ENCODE peak calls at places on chromosomes 4 and X, in ten cellular contexts. Q, I, F, P, D, X, H, T, R and S are unnamed samples.

GRCh38 chrX:48761674-48762471 is at the start of gene GLOD5:
- DNase-seq in Q (no peak), P (peak; percentile 7), T (peak; percentile 88), F (no peak), X (no peak), I (peak; percentile 41), D (peak; percentile 82), H (peak; percentile 25), R (peak; percentile 44), S (no peak)

GRCh38 chr4:168507178-168507577 is 10.3 kb downstream of the PALLD start:
- DNase-seq in F (no peak), R (no peak), D (no peak), I (no peak), H (no peak), X (no peak), P (no peak), T (no peak), Q (no peak), S (no peak)

GRCh38 chrX:68732906-68733493 is 85.5 kb downstream of the STARD8 start:
- DNase-seq in X (peak; percentile 52), R (peak; percentile 36), H (peak; percentile 70), I (peak; percentile 62), F (no peak), T (peak; percentile 90), Q (peak; percentile 34), P (peak; percentile 1), D (peak; percentile 74), S (peak; percentile 13)

GRCh38 chrX:75156537-75156945 is 458 bp upstream of the ABCB7 start:
- DNase-seq in Q (peak; percentile 50), T (no peak), X (no peak), F (no peak), I (no peak), D (no peak), P (no peak), R (no peak), H (no peak), S (peak; percentile 11)

GRCh38 chrX:132226169-132226568 is 6.9 kb upstream of the RAP2C start:
- DNase-seq in D (no peak), T (no peak), Q (peak; percentile 38), R (no peak), F (no peak), P (no peak), I (no peak), X (no peak), H (no peak), S (no peak)

GRCh38 chr4:140098481-140099132 is 55.4 kb downstream of the MAML3 start:
- DNase-seq in D (no peak), R (no peak), H (no peak), Q (peak; percentile 79), T (no peak), F (no peak), P (no peak), X (no peak), I (no peak), S (no peak)

GRCh38 chr4:16627999-16628398 is 270.4 kb downstream of the LDB2 start:
- DNase-seq in Q (peak; percentile 92), I (no peak), X (no peak), P (no peak), R (no peak), H (no peak), F (no peak), D (no peak), T (no peak), S (peak; percentile 60)

GRCh38 chrX:9804444-9804843 is 18.2 kb downstream of the SHROOM2 start:
- DNase-seq in P (no peak), T (no peak), I (no peak), Q (no peak), F (no peak), D (no peak), H (no peak), X (no peak), R (no peak), S (no peak)

GRCh38 chr4:80540349-80540748 is 204.8 kb downstream of the CFAP299 start:
- DNase-seq in X (no peak), I (no peak), R (no peak), D (no peak), F (no peak), P (no peak), H (no peak), Q (no peak), T (no peak), S (no peak)

GRCh38 chr4:98480535-98480934 is 177.9 kb downstream of the TSPAN5 start:
- DNase-seq in I (no peak), D (no peak), X (no peak), P (no peak), R (no peak), H (no peak), Q (no peak), F (no peak), T (no peak), S (no peak)

GRCh38 chr4:18689308-18689915 is 667.9 kb upstream of the LCORL start:
- DNase-seq in D (no peak), H (peak; percentile 53), Q (peak; percentile 78), R (peak; percentile 69), T (peak; percentile 88), P (peak; percentile 1), I (peak; percentile 69), X (peak; percentile 26), F (peak; percentile 28), S (peak; percentile 76)

GRCh38 chr4:2462218-2462991 is 6.5 kb upstream of the RNF4 start:
- DNase-seq in I (peak; percentile 85), X (peak; percentile 73), H (peak; percentile 86), R (peak; percentile 77), P (no peak), F (no peak), T (peak; percentile 89), Q (peak; percentile 75), D (peak; percentile 72), S (peak; percentile 33)

GRCh38 chr4:71860643-71861042 is 76.8 kb upstream of the GC start:
- DNase-seq in X (no peak), H (no peak), D (no peak), Q (no peak), R (no peak), I (peak; percentile 30), P (no peak), F (no peak), T (peak; percentile 49), S (no peak)

GRCh38 chr4:39308576-39308975 is 57.6 kb downstream of the RFC1 start:
- DNase-seq in H (no peak), X (no peak), R (no peak), F (no peak), P (no peak), I (no peak), Q (no peak), T (no peak), D (no peak), S (no peak)

GRCh38 chr4:39312821-39313220 is 53.3 kb downstream of the RFC1 start:
- DNase-seq in D (no peak), F (no peak), I (no peak), T (no peak), P (no peak), X (no peak), Q (no peak), R (no peak), H (no peak), S (no peak)
- H3K36me3 ChIP-seq in D (no peaks in the 10 kb centered on the region), F (no peaks in the 10 kb centered on the region), I (peaks cover 32% of the 10 kb centered on the region), T (peaks cover 75% of the 10 kb centered on the region), P (peaks cover 42% of the 10 kb centered on the region), X (no peaks in the 10 kb centered on the region), Q (peaks cover 5% of the 10 kb centered on the region), R (peaks cover 24% of the 10 kb centered on the region), H (peaks cover 66% of the 10 kb centered on the region), S (peaks cover 28% of the 10 kb centered on the region)

GRCh38 chr4:1170156-1170804 is 2.1 kb downstream of the SPON2 start:
- DNase-seq in D (no peak), I (no peak), X (no peak), F (no peak), R (no peak), Q (no peak), H (no peak), T (peak; percentile 39), P (no peak), S (no peak)

GRCh38 chr4:1172971-1173757 is 781 bp upstream of the SPON2 start:
- DNase-seq in R (no peak), Q (peak; percentile 90), P (no peak), D (no peak), F (no peak), T (peak; percentile 63), X (no peak), I (no peak), H (no peak), S (no peak)

GRCh38 chr4:1170805-1171305 is 1.5 kb downstream of the SPON2 start:
- DNase-seq in I (no peak), P (no peak), D (peak; percentile 41), X (no peak), R (no peak), T (no peak), H (no peak), F (no peak), Q (no peak), S (no peak)

GRCh38 chr4:1172228-1172851 is at the start of gene SPON2:
- DNase-seq in D (peak; percentile 45), Q (peak; percentile 81), T (peak; percentile 81), H (no peak), I (no peak), P (no peak), X (no peak), R (no peak), F (no peak), S (no peak)

GRCh38 chr4:1171306-1172227 is 816 bp downstream of the SPON2 start:
- DNase-seq in D (peak; percentile 49), P (no peak), T (peak; percentile 82), X (no peak), F (no peak), I (peak; percentile 33), Q (no peak), H (no peak), R (no peak), S (no peak)
- H3K4me3 ChIP-seq in D (no peak overlapping the region), P (peak overlapping the region; percentile 30), T (no peak overlapping the region), X (peak overlapping the region; percentile 46), F (no peak overlapping the region), I (peak overlapping the region; percentile 0), Q (peak overlapping the region; percentile 72), H (no peak overlapping the region), R (no peak overlapping the region), S (peak overlapping the region; percentile 47)

DNA sequence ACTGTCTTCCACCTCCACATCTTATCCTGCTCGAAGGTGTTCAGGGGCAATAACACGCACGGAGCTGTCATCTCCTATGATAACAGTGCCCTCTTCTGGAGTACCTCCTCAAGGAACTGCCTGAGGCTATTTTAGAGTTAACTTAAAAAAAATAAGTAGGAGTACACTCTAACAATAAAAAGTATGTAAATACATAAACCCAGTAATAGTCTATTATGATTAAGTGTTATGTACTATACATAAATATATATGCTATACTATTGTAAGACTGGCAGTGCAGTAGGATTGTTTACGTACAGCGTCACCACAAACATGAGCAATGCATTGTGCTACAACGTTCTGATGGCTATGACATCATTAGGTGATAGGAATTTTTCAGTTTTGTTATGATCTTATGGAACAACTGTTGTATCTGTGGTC is 34.5 kb upstream of the TLR2 start:
- DNase-seq in D (no peak), Q (peak; percentile 28), I (peak; percentile 10), F (no peak), P (no peak), R (no peak), X (no peak), H (no peak), T (no peak), S (peak; percentile 23)
- TF ChIP-seq CTCF in D (no peak), Q (peak; percentile 50), I (peak; percentile 10), F (peak; percentile 41), P (peak; percentile 30), R (no peak), X (peak; percentile 27), H (peak; percentile 15), T (peak; percentile 78), S (peak; percentile 58)

DNA sequence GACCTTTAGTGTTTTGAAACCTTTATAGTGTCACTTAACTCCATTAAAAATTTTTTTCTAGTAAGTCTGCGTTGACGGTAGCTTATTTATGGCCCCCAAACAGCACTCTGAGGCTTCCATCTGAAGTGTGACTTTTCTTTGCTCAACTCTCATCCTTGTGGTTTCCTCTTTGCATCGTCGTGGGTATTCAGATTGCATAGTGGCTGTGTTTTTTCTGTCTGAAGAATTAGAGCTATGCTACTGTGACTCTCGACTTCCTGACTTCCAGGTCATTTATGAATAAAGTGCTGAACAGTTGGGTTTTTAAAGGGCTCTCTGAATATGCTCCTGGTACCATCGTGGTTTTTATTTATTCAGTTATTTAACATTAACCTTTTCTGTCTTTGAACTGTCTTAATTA is 44.9 kb downstream of the JADE1 start:
- DNase-seq in X (no peak), T (no peak), R (peak; percentile 59), D (no peak), I (no peak), H (no peak), F (no peak), P (no peak), Q (no peak), S (peak; percentile 72)
- H3K36me3 ChIP-seq in X (peaks cover 4% of the 10 kb centered on the region), T (peaks cover 96% of the 10 kb centered on the region), R (peaks cover 31% of the 10 kb centered on the region), D (no peaks in the 10 kb centered on the region), I (peaks cover 29% of the 10 kb centered on the region), H (peaks cover 88% of the 10 kb centered on the region), F (peaks cover 10% of the 10 kb centered on the region), P (peaks cover 19% of the 10 kb centered on the region), Q (peaks cover 29% of the 10 kb centered on the region), S (peaks cover 52% of the 10 kb centered on the region)